ENCODE peak calls at places on chromosomes 2 and 18, in seven cellular contexts. M is activated T-helper 1 cell treated with anti-CD3 and anti-CD28 coated beads, Interleukin-12 subunit alpha, Interleukin-12 subunit beta, Interleukin-2, Interleukin-4 antibody, amounts not matched to agents 30 ng/mL and 10 ng/mL and 1 ng/mL, durations not matched to agents 14 hours and 24 hours and 36 hours; N is ureter; Q is NCI-H1694; L is EH; P is stimulated activated CD8-positive, alpha-beta memory T cell treated with anti-CD3 and anti-CD28 coated beads, Interleukin-7, amount 100 ng/mL, for 4 hours; C is kidney epithelial cell. W is an unnamed sample.

GRCh38 chr2:120681696-120682288 is 53.9 kb upstream of the GLI2 start:
- DNase-seq in L (no peak), N (no peak), M (no peak), C (no peak), Q (no peak), P (no peak), W (no peak)

GRCh38 chr18:25420091-25420490 is 68.1 kb upstream of the ZNF521 start:
- DNase-seq in Q (no peak), N (no peak), M (no peak), P (no peak), C (no peak), L (no peak), W (no peak)

GRCh38 chr2:239015769-239016675 is 168.1 kb downstream of the TWIST2 start:
- DNase-seq in L (no peak), P (no peak), Q (no peak), C (no peak), M (no peak), N (no peak), W (no peak)

GRCh38 chr2:68716948-68717661 is 17.5 kb upstream of the ARHGAP25 start:
- DNase-seq in N (no peak), Q (no peak), P (no peak), M (peak; percentile 55), L (no peak), C (no peak), W (no peak)

GRCh38 chr2:134762508-134762907 is 43.7 kb upstream of the TMEM163 start:
- DNase-seq in C (no peak), N (no peak), M (no peak), Q (no peak), P (no peak), L (no peak), W (peak; percentile 78)

GRCh38 chr2:80822999-80823398 is 518.4 kb upstream of the LRRTM1 start:
- DNase-seq in M (no peak), N (no peak), P (no peak), C (no peak), Q (no peak), L (no peak), W (no peak)

GRCh38 chr18:70322928-70323327 is 34.1 kb downstream of the SOCS6 start:
- DNase-seq in M (no peak), P (no peak), Q (no peak), L (no peak), N (no peak), C (peak; percentile 65), W (peak; percentile 70)

GRCh38 chr2:20185176-20186022 is 39.5 kb downstream of the SDC1 start:
- DNase-seq in M (no peak), C (peak; percentile 79), L (peak; percentile 66), Q (no peak), N (no peak), P (no peak), W (peak; percentile 68)

GRCh38 chr2:159906315-159906714 is 108.3 kb upstream of the CD302 start:
- DNase-seq in P (no peak), L (no peak), Q (no peak), N (no peak), M (no peak), C (no peak), W (no peak)

GRCh38 chr2:39379643-39380524 is 57.2 kb downstream of the MAP4K3 start:
- DNase-seq in N (no peak), P (no peak), L (peak; percentile 66), Q (peak; percentile 25), C (no peak), M (no peak), W (peak; percentile 66)

GRCh38 chr18:45688113-45688512 is 35.9 kb upstream of the SLC14A1 start:
- DNase-seq in Q (no peak), C (no peak), L (peak; percentile 49), M (no peak), P (no peak), N (no peak), W (no peak)

GRCh38 chr18:66564236-66564635 is 39.7 kb downstream of the CDH19 start:
- DNase-seq in P (no peak), Q (no peak), N (no peak), C (no peak), L (no peak), M (no peak), W (no peak)

GRCh38 chr2:223563462-223563861 is 38.7 kb downstream of the SCG2 start:
- DNase-seq in L (peak; percentile 73), P (no peak), Q (no peak), N (no peak), C (peak; percentile 77), M (no peak), W (peak; percentile 89)

GRCh38 chr18:63410792-63411191 is 11.5 kb downstream of the VPS4B start:
- DNase-seq in N (no peak), M (no peak), P (no peak), Q (no peak), L (peak; percentile 71), C (peak; percentile 28), W (peak; percentile 69)

GRCh38 chr18:48656582-48656981 is 117.8 kb downstream of the CTIF start:
- DNase-seq in L (peak; percentile 83), C (no peak), M (no peak), P (no peak), N (no peak), Q (no peak), W (no peak)

GRCh38 chr2:119123359-119123758 is 35.2 kb downstream of the C1QL2 start:
- DNase-seq in M (no peak), N (no peak), C (no peak), L (no peak), Q (no peak), P (no peak), W (no peak)

W was measured in epithelial cell of esophagus.